ENCODE peak calls at places on chromosome 4, in nine cellular contexts. O, V, L, F, E, P, C, I and S are unnamed samples.

GRCh38 chr4:139492429-139492828 is 38.5 kb downstream of the RAB33B start:
- DNase-seq in O (no peak), V (no peak), L (no peak), F (no peak), E (no peak), P (no peak), C (no peak), I (no peak), S (no peak)

GRCh38 chr4:148923881-148924280 is 481.7 kb upstream of the NR3C2 start:
- DNase-seq in O (no peak), V (no peak), L (no peak), F (no peak), E (no peak), P (no peak), C (no peak), I (no peak), S (no peak)

GRCh38 chr4:101527186-101527585 is 179.9 kb upstream of the PPP3CA start:
- DNase-seq in O (no peak), V (no peak), L (no peak), F (no peak), E (no peak), P (no peak), C (peak; percentile 10), I (no peak), S (no peak)

GRCh38 chr4:132227349-132228165 is 921.5 kb upstream of the PCDH10 start:
- DNase-seq in O (no peak), V (peak; percentile 51), L (no peak), F (no peak), E (peak; percentile 84), P (no peak), C (peak; percentile 51), I (peak; percentile 64), S (no peak)

GRCh38 chr4:88008133-88008621 is 742 bp downstream of the PKD2 start:
- DNase-seq in O (peak; percentile 66), V (no peak), L (peak; percentile 67), F (peak; percentile 72), E (peak; percentile 47), P (peak; percentile 43), C (peak; percentile 80), I (peak; percentile 55), S (peak; percentile 89)

GRCh38 chr4:188053302-188053701 is 56.1 kb downstream of the TRIML2 start:
- DNase-seq in O (no peak), V (no peak), L (no peak), F (no peak), E (no peak), P (no peak), C (no peak), I (no peak), S (no peak)

GRCh38 chr4:7332216-7333023 is 102.3 kb downstream of the PSAPL1 start:
- DNase-seq in O (no peak), V (no peak), L (no peak), F (no peak), E (no peak), P (peak; percentile 41), C (peak; percentile 85), I (peak; percentile 54), S (no peak)

GRCh38 chr4:139535852-139536234 is 20.2 kb downstream of the SETD7 start:
- DNase-seq in O (no peak), V (no peak), L (no peak), F (no peak), E (no peak), P (no peak), C (no peak), I (no peak), S (no peak)

GRCh38 chr4:71498002-71498401 is 159.2 kb downstream of the SLC4A4 start:
- DNase-seq in O (no peak), V (no peak), L (no peak), F (no peak), E (no peak), P (no peak), C (peak; percentile 8), I (peak; percentile 17), S (no peak)

GRCh38 chr4:163755013-163755412 is 260.5 kb downstream of the TMA16 start:
- DNase-seq in O (no peak), V (no peak), L (no peak), F (no peak), E (peak; percentile 27), P (no peak), C (peak; percentile 13), I (no peak), S (no peak)

GRCh38 chr4:67909910-67910905 is 26.4 kb upstream of the TMPRSS11D start:
- DNase-seq in O (no peak), V (no peak), L (no peak), F (no peak), E (no peak), P (no peak), C (peak; percentile 46), I (peak; percentile 49), S (no peak)

GRCh38 chr4:41216294-41217019 is 2.1 kb upstream of the APBB2 start:
- DNase-seq in O (peak; percentile 58), V (peak; percentile 78), L (peak; percentile 86), F (peak; percentile 94), E (peak; percentile 94), P (peak; percentile 61), C (peak; percentile 85), I (peak; percentile 76), S (peak; percentile 93)

DNA sequence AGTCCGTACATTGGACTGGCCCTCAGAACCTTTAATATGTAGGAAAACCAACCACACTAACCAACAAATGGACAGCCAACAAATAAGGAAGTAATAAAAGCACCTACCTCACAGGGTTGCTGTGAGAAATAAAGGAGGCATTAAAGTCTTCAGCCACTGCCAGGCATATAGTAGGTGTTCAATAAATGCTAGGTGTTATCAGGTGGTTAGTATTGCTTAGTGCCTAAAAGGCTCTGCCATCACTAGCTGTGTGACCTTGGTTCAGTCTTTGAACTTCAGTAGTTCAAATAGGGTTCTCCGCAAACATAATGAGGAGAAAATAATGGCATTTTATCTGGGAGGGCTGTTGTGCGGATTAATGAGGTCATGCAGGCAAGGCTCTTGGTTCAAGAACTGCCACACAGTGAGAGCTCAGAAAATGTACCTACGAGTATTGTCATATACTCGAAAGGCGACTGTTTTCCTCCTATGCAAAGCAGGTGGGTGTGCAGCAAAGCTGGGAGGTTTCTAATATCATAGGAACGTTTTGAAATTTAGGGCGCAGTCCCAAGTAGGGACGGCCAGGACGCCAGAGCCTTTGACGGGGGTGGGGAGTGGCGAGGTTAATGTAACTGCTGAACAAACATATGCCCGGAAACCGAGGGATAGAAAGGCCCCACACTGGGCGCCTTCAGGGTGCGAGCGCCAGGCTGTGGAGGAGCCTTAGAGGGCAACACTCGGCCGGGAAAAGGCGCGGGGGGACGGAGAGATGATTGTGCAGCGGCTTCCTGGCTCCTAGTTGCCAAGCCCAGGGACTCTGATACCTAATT is 7.0 kb upstream of the GSX2 start:
- DNase-seq in O (no peak), V (no peak), L (no peak), F (no peak), E (no peak), P (no peak), C (no peak), I (no peak), S (peak; percentile 41)
- H3K4me3 ChIP-seq in O (no peak overlapping the region), V (no peak overlapping the region), L (no peak overlapping the region), F (no peak overlapping the region), E (no peak overlapping the region), P (no peak overlapping the region), C (no peak overlapping the region), I (no peak overlapping the region), S (no peak overlapping the region)

GRCh38 chr4:98423019-98423418 is 161.8 kb downstream of the RAP1GDS1 start:
- DNase-seq in O (no peak), V (no peak), L (no peak), F (no peak), E (no peak), P (no peak), C (no peak), I (no peak), S (no peak)
- H3K4me3 ChIP-seq in O (no peak overlapping the region), V (no peak overlapping the region), L (no peak overlapping the region), F (no peak overlapping the region), E (no peak overlapping the region), P (no peak overlapping the region), C (no peak overlapping the region), I (no peak overlapping the region), S (no peak overlapping the region)

GRCh38 chr4:184284742-184285141 is 67.1 kb upstream of the ENPP6 start:
- DNase-seq in O (no peak), V (no peak), L (no peak), F (no peak), E (no peak), P (no peak), C (no peak), I (no peak), S (no peak)

GRCh38 chr4:184289179-184289535 is 71.5 kb upstream of the ENPP6 start:
- DNase-seq in O (no peak), V (no peak), L (no peak), F (no peak), E (no peak), P (no peak), C (no peak), I (no peak), S (no peak)

GRCh38 chr4:184288451-184289178 is 70.9 kb upstream of the ENPP6 start:
- DNase-seq in O (no peak), V (no peak), L (no peak), F (no peak), E (no peak), P (no peak), C (no peak), I (no peak), S (peak; percentile 58)

GRCh38 chr4:184286346-184286745 is 68.7 kb upstream of the ENPP6 start:
- DNase-seq in O (no peak), V (no peak), L (no peak), F (no peak), E (no peak), P (no peak), C (peak; percentile 24), I (peak; percentile 84), S (no peak)

DNA sequence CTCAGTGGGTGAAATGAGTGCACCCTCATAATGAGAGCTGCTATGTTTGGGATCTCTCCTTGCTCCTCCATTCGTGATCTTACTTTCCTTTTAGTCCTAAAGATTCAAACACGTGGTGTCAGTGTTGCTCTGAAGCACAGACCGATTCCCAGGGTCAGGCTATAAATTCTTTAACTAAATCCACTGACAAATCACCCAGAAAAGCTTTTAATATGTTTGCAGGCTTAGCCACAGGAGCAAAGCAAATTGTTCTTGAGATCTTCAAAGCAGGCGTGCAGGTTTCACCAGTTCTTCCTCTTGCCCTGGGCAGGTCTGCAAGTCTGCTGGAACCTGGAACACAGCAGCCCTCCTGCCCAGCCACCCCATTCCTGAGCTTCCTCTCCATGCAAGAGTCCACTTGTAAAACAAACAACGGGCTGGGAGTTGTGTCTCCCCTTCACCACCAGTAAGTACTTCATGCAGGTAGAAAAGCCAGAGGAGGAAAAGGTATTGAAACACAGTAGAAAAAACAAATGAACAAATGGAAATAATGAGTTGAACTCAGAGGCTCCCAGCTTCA is 70.1 kb upstream of the ENPP6 start:
- DNase-seq in O (no peak), V (no peak), L (no peak), F (no peak), E (peak; percentile 42), P (no peak), C (peak; percentile 60), I (peak; percentile 76), S (no peak)
- H3K4me3 ChIP-seq in O (no peak overlapping the region), V (no peak overlapping the region), L (no peak overlapping the region), F (no peak overlapping the region), E (no peak overlapping the region), P (no peak overlapping the region), C (no peak overlapping the region), I (no peak overlapping the region), S (no peak overlapping the region)

DNA sequence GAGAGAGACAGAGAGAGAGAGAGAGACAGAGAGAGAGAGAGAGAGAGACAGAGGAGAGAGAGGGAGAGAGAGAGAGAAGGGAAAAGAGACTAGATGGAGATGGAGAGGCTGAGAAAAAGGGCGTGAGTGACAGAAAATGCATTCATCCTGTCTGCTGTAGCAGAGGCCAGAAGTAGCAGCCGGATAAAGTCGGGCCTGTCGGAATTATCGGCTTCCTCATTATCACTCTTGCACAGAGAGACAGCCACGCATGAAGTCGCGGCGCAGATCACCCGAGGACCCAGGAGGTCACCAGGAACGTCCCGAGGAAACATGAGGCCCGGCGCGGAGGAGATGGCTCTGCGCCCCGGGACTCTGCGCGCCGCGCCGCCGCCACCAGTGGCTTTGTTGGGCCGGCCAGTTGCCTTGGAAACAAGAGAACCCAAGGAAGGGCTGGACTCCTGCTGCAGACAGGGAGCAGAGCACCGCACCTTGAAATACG is 603.8 kb downstream of the PACRGL start:
- DNase-seq in O (peak; percentile 43), V (no peak), L (no peak), F (peak; percentile 55), E (peak; percentile 57), P (no peak), C (peak; percentile 2), I (no peak), S (no peak)
- H3K4me3 ChIP-seq in O (peak overlapping the region; percentile 48), V (no peak overlapping the region), L (no peak overlapping the region), F (no peak overlapping the region), E (peak overlapping the region; percentile 52), P (no peak overlapping the region), C (no peak overlapping the region), I (no peak overlapping the region), S (no peak overlapping the region)